ENCODE peak calls at places on chromosomes 16 and 17, in five cellular contexts. One of them, this sample, is unnamed.
A peak's percentile ranks its signal among the peaks of the same experiment; 100 is the strongest.

GRCh38 chr16:57534337-57534880 is 2.0 kb downstream of the CCDC102A start:
- DNase-seq in PC-9: no peak
- DNase-seq in WERI-Rb-1: peak; percentile 0
- DNase-seq in thoracic aorta: no peak
- DNase-seq in CD8-positive, alpha-beta T cell: no peak
- DNase-seq in this sample: no peak

GRCh38 chr17:35214631-35215273 is 20.6 kb upstream of the SLC35G3 start:
- DNase-seq in PC-9: no peak
- DNase-seq in WERI-Rb-1: no peak
- DNase-seq in thoracic aorta: no peak
- DNase-seq in CD8-positive, alpha-beta T cell: peak; percentile 74
- DNase-seq in this sample: no peak

GRCh38 chr17:45640141-45640850 is 143.8 kb upstream of the CRHR1 start:
- DNase-seq in PC-9: peak; percentile 65
- DNase-seq in WERI-Rb-1: peak; percentile 91
- DNase-seq in thoracic aorta: peak; percentile 9
- DNase-seq in CD8-positive, alpha-beta T cell: peak; percentile 79
- DNase-seq in this sample: peak; percentile 76

GRCh38 chr17:82849076-82849945 is 9.5 kb upstream of the ZNF750 start:
- DNase-seq in PC-9: no peak
- DNase-seq in WERI-Rb-1: no peak
- DNase-seq in thoracic aorta: no peak
- DNase-seq in CD8-positive, alpha-beta T cell: no peak
- DNase-seq in this sample: no peak

GRCh38 chr16:71426069-71426879 is 15.6 kb downstream of the TLE7 start:
- DNase-seq in PC-9: peak; percentile 76
- DNase-seq in WERI-Rb-1: peak; percentile 79
- DNase-seq in thoracic aorta: no peak
- DNase-seq in CD8-positive, alpha-beta T cell: no peak
- DNase-seq in this sample: peak; percentile 71

GRCh38 chr16:84234656-84235285 is 5.0 kb downstream of the KCNG4 start:
- DNase-seq in PC-9: no peak
- DNase-seq in WERI-Rb-1: peak; percentile 20
- DNase-seq in thoracic aorta: no peak
- DNase-seq in CD8-positive, alpha-beta T cell: no peak
- DNase-seq in this sample: no peak

GRCh38 chr17:20028436-20028835 is 19.3 kb downstream of the SPECC1 start:
- DNase-seq in PC-9: peak; percentile 48
- DNase-seq in WERI-Rb-1: no peak
- DNase-seq in thoracic aorta: no peak
- DNase-seq in CD8-positive, alpha-beta T cell: no peak
- DNase-seq in this sample: no peak

GRCh38 chr17:8868529-8868951 is 1.1 kb upstream of the PIK3R6 start:
- DNase-seq in PC-9: no peak
- DNase-seq in WERI-Rb-1: no peak
- DNase-seq in thoracic aorta: no peak
- DNase-seq in CD8-positive, alpha-beta T cell: no peak
- DNase-seq in this sample: peak; percentile 62

GRCh38 chr17:40121191-40121885 is 433 bp upstream of the MSL1 start:
- DNase-seq in PC-9: no peak
- DNase-seq in WERI-Rb-1: peak; percentile 59
- DNase-seq in thoracic aorta: no peak
- DNase-seq in CD8-positive, alpha-beta T cell: no peak
- DNase-seq in this sample: peak; percentile 69

GRCh38 chr16:70158261-70158939 is 15.2 kb upstream of the CLEC18C start:
- DNase-seq in PC-9: peak; percentile 31
- DNase-seq in WERI-Rb-1: peak; percentile 12
- DNase-seq in thoracic aorta: no peak
- DNase-seq in CD8-positive, alpha-beta T cell: peak; percentile 49
- DNase-seq in this sample: peak; percentile 35

GRCh38 chr17:40813804-40814203 is 8.6 kb downstream of the KRT10 start:
- DNase-seq in PC-9: no peak
- DNase-seq in WERI-Rb-1: no peak
- DNase-seq in thoracic aorta: no peak
- DNase-seq in CD8-positive, alpha-beta T cell: no peak
- DNase-seq in this sample: no peak

GRCh38 chr17:35486920-35487727 is 38.6 kb upstream of the SLFN13 start:
- DNase-seq in PC-9: no peak
- DNase-seq in WERI-Rb-1: no peak
- DNase-seq in thoracic aorta: no peak
- DNase-seq in CD8-positive, alpha-beta T cell: peak; percentile 83
- DNase-seq in this sample: peak; percentile 90

GRCh38 chr17:1300580-1300905 is 21.1 kb downstream of the TRARG1 start:
- DNase-seq in PC-9: no peak
- DNase-seq in WERI-Rb-1: no peak
- DNase-seq in thoracic aorta: no peak
- DNase-seq in CD8-positive, alpha-beta T cell: no peak
- DNase-seq in this sample: no peak

GRCh38 chr17:49993423-49994037 is 1.5 kb downstream of the DLX3 start:
- DNase-seq in PC-9: no peak
- DNase-seq in WERI-Rb-1: peak; percentile 37
- DNase-seq in thoracic aorta: no peak
- DNase-seq in CD8-positive, alpha-beta T cell: peak; percentile 61
- DNase-seq in this sample: peak; percentile 42

GRCh38 chr17:33651631-33652030 is 358.5 kb upstream of the ASIC2 start:
- DNase-seq in PC-9: no peak
- DNase-seq in WERI-Rb-1: no peak
- DNase-seq in thoracic aorta: no peak
- DNase-seq in CD8-positive, alpha-beta T cell: no peak
- DNase-seq in this sample: no peak

GRCh38 chr16:65666132-65666869 is 544.4 kb upstream of the CDH11 start:
- DNase-seq in PC-9: no peak
- DNase-seq in WERI-Rb-1: no peak
- DNase-seq in thoracic aorta: no peak
- DNase-seq in CD8-positive, alpha-beta T cell: no peak
- DNase-seq in this sample: no peak

GRCh38 chr17:34269969-34270368 is at the start of gene CCL7:
- DNase-seq in PC-9: no peak
- DNase-seq in WERI-Rb-1: no peak
- DNase-seq in thoracic aorta: no peak
- DNase-seq in CD8-positive, alpha-beta T cell: no peak
- DNase-seq in this sample: no peak

GRCh38 chr17:68760141-68760475 is 158.9 kb upstream of the FAM20A start:
- DNase-seq in PC-9: no peak
- DNase-seq in WERI-Rb-1: no peak
- DNase-seq in thoracic aorta: no peak
- DNase-seq in CD8-positive, alpha-beta T cell: no peak
- DNase-seq in this sample: no peak

GRCh38 chr17:75094871-75095399 is 7.2 kb downstream of the SLC16A5 start:
- DNase-seq in PC-9: no peak
- DNase-seq in WERI-Rb-1: no peak
- DNase-seq in thoracic aorta: no peak
- DNase-seq in CD8-positive, alpha-beta T cell: no peak
- DNase-seq in this sample: no peak
- TF ChIP-seq CTCF in PC-9: no peak
- TF ChIP-seq CTCF in WERI-Rb-1: no peak
- TF ChIP-seq CTCF in thoracic aorta: no peak
- TF ChIP-seq CTCF in CD8-positive, alpha-beta T cell: no peak
- TF ChIP-seq CTCF in this sample: no peak

GRCh38 chr16:636206-637080 is at the start of gene METTL26:
- DNase-seq in PC-9: peak; percentile 85
- DNase-seq in WERI-Rb-1: peak; percentile 95
- DNase-seq in thoracic aorta: peak; percentile 86
- DNase-seq in CD8-positive, alpha-beta T cell: peak; percentile 95
- DNase-seq in this sample: peak; percentile 98
- TF ChIP-seq CTCF in PC-9: no peak
- TF ChIP-seq CTCF in WERI-Rb-1: peak; percentile 21
- TF ChIP-seq CTCF in thoracic aorta: no peak
- TF ChIP-seq CTCF in CD8-positive, alpha-beta T cell: no peak
- TF ChIP-seq CTCF in this sample: no peak

GRCh38 chr17:10457952-10458351 is 11.4 kb downstream of the MYH4 start:
- DNase-seq in PC-9: no peak
- DNase-seq in WERI-Rb-1: no peak
- DNase-seq in thoracic aorta: no peak
- DNase-seq in CD8-positive, alpha-beta T cell: no peak
- DNase-seq in this sample: no peak

GRCh38 chr17:10460062-10460461 is 9.3 kb downstream of the MYH4 start:
- DNase-seq in PC-9: no peak
- DNase-seq in WERI-Rb-1: peak; percentile 9
- DNase-seq in thoracic aorta: no peak
- DNase-seq in CD8-positive, alpha-beta T cell: no peak
- DNase-seq in this sample: no peak

DNA sequence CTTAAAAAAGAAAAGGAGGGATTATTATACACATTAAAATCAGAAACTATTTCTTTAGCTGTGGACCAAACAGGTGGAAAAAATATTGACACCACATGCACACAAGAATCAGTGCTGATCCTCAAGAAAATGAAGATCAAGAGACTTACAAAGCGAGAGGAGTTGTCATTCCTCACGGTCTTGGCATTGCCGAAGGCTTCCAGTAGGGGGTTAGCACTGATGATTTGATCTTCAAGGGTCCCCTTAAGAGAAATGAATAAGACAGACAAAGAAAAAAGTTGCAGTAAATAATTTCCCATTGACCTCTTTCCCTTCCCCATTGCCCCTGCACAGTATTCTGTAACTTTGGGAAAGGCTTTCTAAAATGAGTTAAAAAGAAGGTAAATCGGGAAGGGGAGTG is 6.0 kb downstream of the MYH4 start:
- DNase-seq in PC-9: no peak
- DNase-seq in WERI-Rb-1: no peak
- DNase-seq in thoracic aorta: no peak
- DNase-seq in CD8-positive, alpha-beta T cell: no peak
- DNase-seq in this sample: no peak
- TF ChIP-seq CTCF in PC-9: no peak
- TF ChIP-seq CTCF in WERI-Rb-1: no peak
- TF ChIP-seq CTCF in thoracic aorta: no peak
- TF ChIP-seq CTCF in CD8-positive, alpha-beta T cell: no peak
- TF ChIP-seq CTCF in this sample: no peak

DNA sequence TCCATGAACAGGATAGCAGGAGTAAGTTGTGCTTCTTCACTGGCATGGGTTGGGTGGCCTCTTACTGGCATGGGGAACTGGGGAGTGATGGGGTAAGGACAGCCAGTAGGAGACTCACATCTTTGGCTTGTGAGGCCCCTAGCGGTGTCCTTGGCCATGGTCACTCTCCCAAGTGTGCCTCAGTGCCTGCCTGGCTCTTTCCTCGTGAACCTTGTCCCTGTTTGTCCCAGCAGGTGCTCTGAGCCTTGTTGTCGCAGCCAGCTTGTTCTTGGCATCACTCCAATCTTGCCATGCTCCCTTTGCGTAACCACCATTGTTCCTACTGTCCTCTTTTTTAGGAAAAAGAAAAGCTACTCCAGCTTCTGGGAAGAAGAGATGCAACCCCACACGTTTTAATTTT is 53.6 kb upstream of the SDK2 start:
- DNase-seq in PC-9: no peak
- DNase-seq in WERI-Rb-1: peak; percentile 6
- DNase-seq in thoracic aorta: no peak
- DNase-seq in CD8-positive, alpha-beta T cell: peak; percentile 40
- DNase-seq in this sample: no peak
- TF ChIP-seq CTCF in PC-9: no peak
- TF ChIP-seq CTCF in WERI-Rb-1: peak; percentile 8
- TF ChIP-seq CTCF in thoracic aorta: no peak
- TF ChIP-seq CTCF in CD8-positive, alpha-beta T cell: no peak
- TF ChIP-seq CTCF in this sample: no peak

GRCh38 chr17:76736349-76737081 is 616 bp downstream of the SRSF2 start:
- DNase-seq in PC-9: peak; percentile 37
- DNase-seq in WERI-Rb-1: peak; percentile 75
- DNase-seq in thoracic aorta: no peak
- DNase-seq in CD8-positive, alpha-beta T cell: peak; percentile 82
- DNase-seq in this sample: peak; percentile 72
- TF ChIP-seq CTCF in PC-9: no peak
- TF ChIP-seq CTCF in WERI-Rb-1: peak; percentile 45
- TF ChIP-seq CTCF in thoracic aorta: peak; percentile 25
- TF ChIP-seq CTCF in CD8-positive, alpha-beta T cell: no peak
- TF ChIP-seq CTCF in this sample: peak; percentile 9

GRCh38 chr16:16183562-16183961 is 39.7 kb downstream of the ABCC6 start:
- DNase-seq in PC-9: no peak
- DNase-seq in WERI-Rb-1: no peak
- DNase-seq in thoracic aorta: no peak
- DNase-seq in CD8-positive, alpha-beta T cell: no peak
- DNase-seq in this sample: no peak
- TF ChIP-seq CTCF in PC-9: no peak
- TF ChIP-seq CTCF in WERI-Rb-1: peak; percentile 52
- TF ChIP-seq CTCF in thoracic aorta: no peak
- TF ChIP-seq CTCF in CD8-positive, alpha-beta T cell: no peak
- TF ChIP-seq CTCF in this sample: no peak

GRCh38 chr17:16286947-16287562 is 66.2 kb downstream of the CENPV start:
- DNase-seq in PC-9: no peak
- DNase-seq in WERI-Rb-1: no peak
- DNase-seq in thoracic aorta: no peak
- DNase-seq in CD8-positive, alpha-beta T cell: no peak
- DNase-seq in this sample: peak; percentile 70
- TF ChIP-seq CTCF in PC-9: no peak
- TF ChIP-seq CTCF in WERI-Rb-1: peak; percentile 11
- TF ChIP-seq CTCF in thoracic aorta: no peak
- TF ChIP-seq CTCF in CD8-positive, alpha-beta T cell: no peak
- TF ChIP-seq CTCF in this sample: peak; percentile 11

GRCh38 chr16:85557976-85558589 is 55.0 kb upstream of the GSE1 start:
- DNase-seq in PC-9: peak; percentile 94
- DNase-seq in WERI-Rb-1: peak; percentile 57
- DNase-seq in thoracic aorta: no peak
- DNase-seq in CD8-positive, alpha-beta T cell: no peak
- DNase-seq in this sample: no peak
- TF ChIP-seq CTCF in PC-9: no peak
- TF ChIP-seq CTCF in WERI-Rb-1: no peak
- TF ChIP-seq CTCF in thoracic aorta: no peak
- TF ChIP-seq CTCF in CD8-positive, alpha-beta T cell: no peak
- TF ChIP-seq CTCF in this sample: no peak